ENCODE peak calls at places on chromosomes 1 and 21, in six cellular contexts. P, N, X, H, G and S are unnamed samples.

GRCh38 chr1:220970311-220970710 is 91.1 kb downstream of the HLX start:
- DNase-seq in P (no peak), N (no peak), X (no peak), H (no peak), G (no peak), S (no peak)

GRCh38 chr1:214108097-214108446 is 120.3 kb downstream of the PROX1 start:
- DNase-seq in P (no peak), N (no peak), X (no peak), H (no peak), G (no peak), S (no peak)

GRCh38 chr1:228178737-228179720 is 13.4 kb downstream of the IBA57 start:
- DNase-seq in P (no peak), N (no peak), X (peak; percentile 28), H (no peak), G (no peak), S (no peak)

GRCh38 chr1:93963585-93963984 is 54.4 kb upstream of the GCLM start:
- DNase-seq in P (no peak), N (no peak), X (no peak), H (no peak), G (peak; percentile 47), S (no peak)

GRCh38 chr21:42030311-42030710 is 20.2 kb upstream of the ZBTB21 start:
- DNase-seq in P (no peak), N (no peak), X (no peak), H (no peak), G (no peak), S (no peak)

GRCh38 chr1:60857851-60858250 is 224.5 kb upstream of the NFIA start:
- DNase-seq in P (no peak), N (no peak), X (no peak), H (no peak), G (no peak), S (no peak)

GRCh38 chr1:35915693-35916092 is 15.2 kb upstream of the AGO3 start:
- DNase-seq in P (no peak), N (no peak), X (no peak), H (no peak), G (no peak), S (no peak)

GRCh38 chr21:38908537-38908936 is 102.8 kb downstream of the ETS2 start:
- DNase-seq in P (no peak), N (no peak), X (no peak), H (no peak), G (no peak), S (no peak)

GRCh38 chr1:148372731-148373130 is 110.4 kb downstream of the PPIAL4G start:
- DNase-seq in P (no peak), N (no peak), X (no peak), H (no peak), G (peak; percentile 40), S (no peak)

GRCh38 chr1:111030590-111030989 is 66.9 kb upstream of the LRIF1 start:
- DNase-seq in P (peak; percentile 51), N (peak; percentile 54), X (no peak), H (peak; percentile 74), G (peak; percentile 63), S (peak; percentile 51)

GRCh38 chr1:59776960-59777852 is 37.5 kb upstream of the HOOK1 start:
- DNase-seq in P (no peak), N (peak; percentile 21), X (no peak), H (no peak), G (no peak), S (no peak)
- TF ChIP-seq CTCF in P (peak; percentile 12), N (no peak), X (no peak), H (peak; percentile 27), G (no peak), S (no peak)

DNA sequence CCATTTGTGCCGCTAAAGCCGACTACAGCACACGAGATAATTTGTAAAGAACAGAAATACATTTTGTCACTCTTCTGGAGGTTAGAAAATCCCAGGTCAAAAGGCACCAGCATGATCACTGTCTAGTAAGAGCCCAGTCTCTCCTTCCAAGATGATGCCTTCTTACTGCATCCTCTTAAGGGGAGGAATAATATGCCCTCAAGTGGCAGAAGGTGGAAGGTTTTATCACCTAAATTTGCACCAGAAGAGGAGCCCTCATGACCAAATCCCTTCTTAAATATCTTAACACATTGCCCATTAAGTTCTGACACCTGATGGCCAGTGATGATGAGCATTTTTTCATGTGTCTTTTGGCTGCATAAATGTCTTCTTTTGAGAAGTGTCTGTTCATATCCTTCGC is 326.7 kb upstream of the RGS18 start:
- DNase-seq in P (no peak), N (no peak), X (no peak), H (peak; percentile 41), G (no peak), S (no peak)
- TF ChIP-seq CTCF in P (no peak), N (no peak), X (no peak), H (peak; percentile 48), G (no peak), S (no peak)

GRCh38 chr1:1776672-1777393 is 1.4 kb downstream of the NADK start:
- DNase-seq in P (no peak), N (no peak), X (no peak), H (no peak), G (no peak), S (no peak)
- TF ChIP-seq CTCF in P (no peak), N (no peak), X (no peak), H (no peak), G (no peak), S (no peak)

DNA sequence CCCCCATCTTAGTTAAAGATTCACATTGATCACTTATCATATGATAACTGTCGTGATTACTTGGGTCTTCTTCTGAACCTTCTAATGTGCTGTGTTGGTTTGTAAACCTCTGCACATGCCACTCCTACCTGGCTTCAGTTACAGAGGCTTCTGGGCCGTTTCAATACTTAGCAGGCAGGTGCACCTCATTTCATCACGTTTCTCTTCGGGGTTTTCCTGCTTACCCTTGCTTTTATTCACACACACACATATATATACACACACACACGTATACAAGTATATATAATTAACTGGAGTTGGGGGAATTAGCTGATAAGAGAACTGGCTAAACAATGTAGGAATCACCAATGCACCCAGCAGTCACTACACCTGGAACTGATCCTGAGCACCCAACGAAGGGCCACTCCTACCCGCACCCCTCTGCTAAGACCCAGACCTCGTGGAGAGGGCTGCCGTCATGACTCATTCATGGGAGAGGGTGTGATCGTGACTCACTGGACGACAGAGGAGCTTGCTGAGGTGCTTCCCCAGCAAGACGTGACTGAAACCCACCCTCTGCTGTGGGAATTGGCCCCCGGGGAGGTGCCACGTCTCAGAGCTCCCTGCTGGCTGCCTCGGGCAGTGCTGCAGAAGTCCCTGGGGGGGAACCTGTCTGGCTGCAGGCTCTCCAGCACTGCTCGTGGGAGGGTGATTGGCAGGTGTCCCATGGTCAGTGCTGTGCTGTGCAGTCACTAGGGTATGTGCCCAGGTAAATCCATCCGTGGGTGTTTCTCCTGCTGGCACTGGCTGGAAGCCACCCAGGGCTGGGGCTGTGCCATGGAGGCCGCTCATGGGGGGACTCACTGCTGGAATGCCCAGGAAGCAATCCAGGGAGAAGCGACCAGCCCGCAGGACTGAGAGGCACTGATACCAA is 166.6 kb downstream of the DYRK1A start:
- DNase-seq in P (peak; percentile 32), N (peak; percentile 16), X (no peak), H (no peak), G (no peak), S (peak; percentile 29)
- TF ChIP-seq CTCF in P (no peak), N (no peak), X (no peak), H (no peak), G (no peak), S (no peak)

GRCh38 chr1:174194451-174194850 is 35.1 kb downstream of the RABGAP1L start:
- DNase-seq in P (no peak), N (no peak), X (no peak), H (no peak), G (no peak), S (no peak)

GRCh38 chr1:174191255-174191906 is 32.1 kb downstream of the RABGAP1L start:
- DNase-seq in P (no peak), N (no peak), X (no peak), H (no peak), G (no peak), S (no peak)

GRCh38 chr1:174190800-174191199 is 31.5 kb downstream of the RABGAP1L start:
- DNase-seq in P (peak; percentile 0), N (no peak), X (no peak), H (no peak), G (no peak), S (no peak)

GRCh38 chr1:174189424-174190062 is 30.2 kb downstream of the RABGAP1L start:
- DNase-seq in P (no peak), N (no peak), X (no peak), H (no peak), G (no peak), S (no peak)
- TF ChIP-seq CTCF in P (peak; percentile 34), N (no peak), X (no peak), H (no peak), G (no peak), S (no peak)

GRCh38 chr1:62294211-62294610 is 25.0 kb downstream of the KANK4 start:
- DNase-seq in P (no peak), N (peak; percentile 61), X (no peak), H (peak; percentile 45), G (no peak), S (no peak)
- TF ChIP-seq CTCF in P (no peak), N (no peak), X (no peak), H (peak; percentile 30), G (no peak), S (no peak)

DNA sequence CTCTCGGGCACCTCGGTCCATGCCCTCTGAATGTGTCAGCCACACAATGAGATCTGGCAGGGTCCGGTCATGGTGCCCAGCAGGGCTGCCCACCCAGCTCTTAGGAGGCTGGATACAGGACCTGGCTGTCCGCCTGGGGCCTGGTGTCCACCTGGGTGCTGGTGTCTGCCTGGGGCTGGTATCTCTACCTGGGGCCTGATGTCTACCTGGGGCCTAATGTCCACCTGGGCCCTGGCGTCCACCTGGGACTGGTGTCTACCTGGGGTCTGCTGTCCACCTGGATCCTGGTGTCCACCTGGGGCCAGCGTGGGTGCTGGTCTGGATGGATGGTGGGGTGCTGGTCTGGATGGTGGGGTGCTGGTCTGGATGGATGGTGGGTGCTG is 45.1 kb upstream of the ACTRT2 start:
- DNase-seq in P (no peak), N (no peak), X (no peak), H (no peak), G (no peak), S (no peak)
- TF ChIP-seq CTCF in P (no peak), N (no peak), X (no peak), H (no peak), G (no peak), S (no peak)

GRCh38 chr21:14864211-14865021 is 200.4 kb downstream of the NRIP1 start:
- DNase-seq in P (no peak), N (peak; percentile 77), X (peak; percentile 77), H (peak; percentile 69), G (peak; percentile 79), S (no peak)

GRCh38 chr21:14858309-14858708 is 206.5 kb downstream of the NRIP1 start:
- DNase-seq in P (no peak), N (no peak), X (no peak), H (no peak), G (no peak), S (no peak)

GRCh38 chr21:14866859-14867560 is 197.8 kb downstream of the NRIP1 start:
- DNase-seq in P (no peak), N (no peak), X (no peak), H (no peak), G (no peak), S (no peak)

GRCh38 chr21:14862794-14863720 is 201.7 kb downstream of the NRIP1 start:
- DNase-seq in P (no peak), N (no peak), X (no peak), H (peak; percentile 27), G (no peak), S (no peak)

DNA sequence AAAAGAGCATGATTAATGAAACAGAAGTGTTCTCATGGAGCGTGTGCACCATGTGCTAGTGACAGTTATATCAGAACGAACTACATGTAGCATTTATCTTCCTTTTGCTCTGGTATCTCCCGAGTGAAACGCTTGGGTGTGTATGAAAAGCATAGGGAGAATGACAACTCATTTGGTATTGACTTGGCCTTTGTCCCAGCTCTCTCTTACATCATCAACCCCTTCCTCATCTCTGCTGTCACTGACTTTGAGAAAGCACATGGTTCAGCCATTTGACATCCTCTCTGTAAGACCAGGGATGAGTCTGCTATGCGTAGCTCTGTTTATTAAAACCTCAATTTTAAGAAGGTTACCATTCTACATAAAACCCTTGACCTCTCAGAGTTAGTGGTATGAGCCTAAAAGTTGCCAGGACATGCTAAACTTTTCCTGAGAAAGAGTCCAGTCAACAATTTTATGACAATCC is 201.0 kb downstream of the NRIP1 start:
- DNase-seq in P (no peak), N (no peak), X (no peak), H (no peak), G (no peak), S (no peak)
- TF ChIP-seq CTCF in P (no peak), N (no peak), X (no peak), H (no peak), G (no peak), S (no peak)